ENCODE peak calls at places on chromosomes 2 and 18, in seven cellular contexts. Z is body of pancreas, A is tibial nerve, M is RPMI8226, X is NCI-H446, H is EH, G is NCI-H1092. I is an unnamed sample.

GRCh38 chr18:8952174-8952573 is 150.3 kb upstream of the NDUFV2 start:
- DNase-seq in M (no peak), H (no peak), A (no peak), X (peak; percentile 50), Z (no peak), G (no peak), I (no peak)

GRCh38 chr2:204664708-204665121 is 119.4 kb downstream of the PARD3B start:
- DNase-seq in M (no peak), A (no peak), X (no peak), G (no peak), H (peak; percentile 80), Z (no peak), I (no peak)

GRCh38 chr2:205712983-205713531 is 30.8 kb downstream of the NRP2 start:
- DNase-seq in M (no peak), X (no peak), G (no peak), H (no peak), Z (no peak), A (no peak), I (no peak)

GRCh38 chr2:7994397-7994951 is 687.4 kb upstream of the ID2 start:
- DNase-seq in A (no peak), H (no peak), Z (peak; percentile 73), G (no peak), X (no peak), M (peak; percentile 67), I (no peak)

GRCh38 chr18:21391074-21391673 is 149.1 kb downstream of the GREB1L start:
- DNase-seq in G (no peak), Z (no peak), M (no peak), H (peak; percentile 78), X (no peak), A (no peak), I (no peak)

GRCh38 chr2:47179325-47179724 is 24.2 kb upstream of the STPG4 start:
- DNase-seq in H (no peak), G (no peak), M (no peak), X (no peak), Z (no peak), A (no peak), I (no peak)

GRCh38 chr2:206936456-206937222 is 2.7 kb upstream of the CPO start:
- DNase-seq in H (peak; percentile 3), Z (no peak), M (no peak), A (no peak), X (peak; percentile 42), G (no peak), I (no peak)

GRCh38 chr18:44826418-44827259 is 146.0 kb downstream of the SETBP1 start:
- DNase-seq in X (peak; percentile 83), A (peak; percentile 71), H (peak; percentile 93), Z (peak; percentile 88), G (peak; percentile 48), M (no peak), I (no peak)

GRCh38 chr2:57528499-57528898 is 518.1 kb upstream of the VRK2 start:
- DNase-seq in X (no peak), A (no peak), G (no peak), Z (no peak), M (no peak), H (no peak), I (no peak)

GRCh38 chr2:214593723-214594122 is 182.9 kb downstream of the VWC2L start:
- DNase-seq in X (no peak), A (no peak), G (no peak), Z (peak; percentile 22), M (no peak), H (peak; percentile 88), I (no peak)

GRCh38 chr2:62145478-62146100 is 50.3 kb upstream of the B3GNT2 start:
- DNase-seq in A (no peak), H (no peak), G (no peak), Z (no peak), X (no peak), M (peak; percentile 30), I (no peak)

GRCh38 chr2:135451966-135452365 is 79.1 kb downstream of the ZRANB3 start:
- DNase-seq in A (no peak), H (no peak), G (no peak), Z (no peak), M (no peak), X (no peak), I (no peak)

GRCh38 chr2:191245046-191245868 is at the start of gene MYO1B:
- DNase-seq in A (peak; percentile 17), G (peak; percentile 65), X (peak; percentile 78), H (peak; percentile 84), M (peak; percentile 62), Z (peak; percentile 94), I (peak; percentile 78)

I was measured in activated CD8-positive, alpha-beta T cell treated with anti-CD3 and anti-CD28 coated beads for 36 hours.